ENCODE peak calls at places on chromosomes 12 and 14, in four cellular contexts. L is thoracic aorta, V is fibroblast of lung, H is heart left ventricle. B is an unnamed sample.

GRCh38 chr14:56129941-56130340 is 11.7 kb downstream of the PELI2 start:
- DNase-seq in L (no peak), V (no peak), H (peak; percentile 50), B (no peak)

GRCh38 chr14:97459180-97459579 is 662.0 kb downstream of the VRK1 start:
- DNase-seq in L (no peak), V (no peak), H (no peak), B (no peak)

GRCh38 chr12:115354007-115354452 is 670.1 kb upstream of the TBX3 start:
- DNase-seq in L (peak; percentile 54), V (peak; percentile 98), H (peak; percentile 69), B (peak; percentile 99)

GRCh38 chr12:132178314-132178713 is 34.1 kb downstream of the NOC4L start:
- DNase-seq in L (no peak), V (no peak), H (peak; percentile 14), B (no peak)

GRCh38 chr12:43737646-43738045 is 20.9 kb downstream of the PUS7L start:
- DNase-seq in L (no peak), V (peak; percentile 65), H (no peak), B (peak; percentile 48)

GRCh38 chr12:98618952-98619351 is 25.5 kb downstream of the SLC25A3 start:
- DNase-seq in L (no peak), V (peak; percentile 84), H (no peak), B (peak; percentile 19)

GRCh38 chr12:62930546-62931425 is 4.2 kb downstream of the PPM1H start:
- DNase-seq in L (no peak), V (no peak), H (no peak), B (peak; percentile 24)

GRCh38 chr12:30546121-30546520 is 149.5 kb downstream of the IPO8 start:
- DNase-seq in L (no peak), V (no peak), H (no peak), B (peak; percentile 85)

GRCh38 chr12:70398862-70399261 is 32.8 kb downstream of the KCNMB4 start:
- DNase-seq in L (no peak), V (no peak), H (no peak), B (no peak)

GRCh38 chr14:81710232-81710845 is 176.7 kb upstream of the SEL1L start:
- DNase-seq in L (no peak), V (peak; percentile 11), H (no peak), B (peak; percentile 57)

GRCh38 chr14:73717998-73718741 is 4.0 kb upstream of the PNMA1 start:
- DNase-seq in L (no peak), V (peak; percentile 59), H (peak; percentile 41), B (no peak)

GRCh38 chr14:20477211-20477876 is 8.1 kb downstream of the PNP start:
- DNase-seq in L (no peak), V (peak; percentile 14), H (peak; percentile 56), B (peak; percentile 11)

GRCh38 chr12:63845726-63846125 is 1.2 kb downstream of the SRGAP1 start:
- DNase-seq in L (no peak), V (peak; percentile 47), H (no peak), B (peak; percentile 73)

GRCh38 chr14:30016025-30016424 is 88.4 kb upstream of the PRKD1 start:
- DNase-seq in L (no peak), V (no peak), H (no peak), B (no peak)

GRCh38 chr12:103868215-103868614 is 27.2 kb upstream of the NT5DC3 start:
- DNase-seq in L (no peak), V (no peak), H (no peak), B (no peak)

GRCh38 chr12:124921200-124922008 is 7.0 kb upstream of the UBC start:
- DNase-seq in L (no peak), V (peak; percentile 79), H (peak; percentile 50), B (peak; percentile 81)

GRCh38 chr14:104547310-104547997 is 32.1 kb upstream of the C14orf180 start:
- DNase-seq in L (peak; percentile 0), V (no peak), H (peak; percentile 24), B (no peak)

GRCh38 chr12:46517579-46517962 is 145.0 kb upstream of the SLC38A2 start:
- DNase-seq in L (no peak), V (no peak), H (no peak), B (no peak)

GRCh38 chr12:111311011-111311410 is 57.9 kb downstream of the PHETA1 start:
- DNase-seq in L (no peak), V (no peak), H (no peak), B (no peak)

GRCh38 chr12:25796523-25797000 is 161.9 kb upstream of the RASSF8 start:
- DNase-seq in L (no peak), V (peak; percentile 75), H (no peak), B (no peak)

GRCh38 chr14:22547309-22547947 is 41.6 kb downstream of the DAD1 start:
- DNase-seq in L (no peak), V (no peak), H (peak; percentile 62), B (no peak)

GRCh38 chr12:113077057-113077858 is 20.7 kb downstream of the DTX1 start:
- DNase-seq in L (no peak), V (no peak), H (no peak), B (no peak)

GRCh38 chr12:49131973-49132461 is 822 bp upstream of the TUBA1B start:
- DNase-seq in L (no peak), V (peak; percentile 78), H (no peak), B (peak; percentile 28)

GRCh38 chr14:45085004-45085403 is 1.1 kb downstream of the PRPF39 start:
- DNase-seq in L (no peak), V (peak; percentile 75), H (no peak), B (peak; percentile 15)

GRCh38 chr14:68144051-68144681 is 324.6 kb downstream of the RAD51B start:
- DNase-seq in L (no peak), V (peak; percentile 42), H (peak; percentile 58), B (no peak)

GRCh38 chr14:93778856-93779629 is 9.2 kb downstream of the PRIMA1 start:
- DNase-seq in L (no peak), V (no peak), H (no peak), B (no peak)

GRCh38 chr14:21902561-21903199 is 229.1 kb upstream of the OR4E1 start:
- DNase-seq in L (no peak), V (no peak), H (no peak), B (no peak)

GRCh38 chr14:50545618-50546017 is 13.2 kb upstream of the MAP4K5 start:
- DNase-seq in L (no peak), V (no peak), H (no peak), B (peak; percentile 57)

GRCh38 chr12:79274571-79275064 is 410.0 kb downstream of the SYT1 start:
- DNase-seq in L (no peak), V (no peak), H (no peak), B (no peak)

GRCh38 chr12:7209958-7210357 is 20.5 kb downstream of the PEX5 start:
- DNase-seq in L (no peak), V (no peak), H (no peak), B (no peak)

GRCh38 chr12:57479376-57480115 is at the start of gene ARHGAP9:
- DNase-seq in L (no peak), V (no peak), H (no peak), B (no peak)

GRCh38 chr14:62604524-62604923 is 440.7 kb downstream of the KCNH5 start:
- DNase-seq in L (no peak), V (peak; percentile 14), H (no peak), B (no peak)

GRCh38 chr12:50923361-50924130 is 28.8 kb upstream of the HIGD1C start:
- DNase-seq in L (no peak), V (no peak), H (no peak), B (no peak)

GRCh38 chr12:50925342-50925651 is 27.0 kb upstream of the HIGD1C start:
- DNase-seq in L (no peak), V (no peak), H (peak; percentile 32), B (no peak)

GRCh38 chr12:50924439-50925341 is 27.7 kb upstream of the HIGD1C start:
- DNase-seq in L (peak; percentile 93), V (peak; percentile 99), H (peak; percentile 95), B (peak; percentile 85)

GRCh38 chr12:50922820-50923219 is 29.5 kb upstream of the HIGD1C start:
- DNase-seq in L (no peak), V (peak; percentile 53), H (no peak), B (no peak)

GRCh38 chr12:50924131-50924438 is 28.3 kb upstream of the HIGD1C start:
- DNase-seq in L (no peak), V (no peak), H (no peak), B (no peak)
- H3K4me3 ChIP-seq in L (peak overlapping the region; percentile 96), V (peak overlapping the region; percentile 92), H (peak overlapping the region; percentile 84), B (peak overlapping the region; percentile 74)

GRCh38 chr12:89461649-89462612 is 62.7 kb downstream of the GALNT4 start:
- DNase-seq in L (no peak), V (peak; percentile 88), H (no peak), B (peak; percentile 69)
- TF ChIP-seq CTCF in L (peak; percentile 59), V (peak; percentile 34), H (peak; percentile 67), B (peak; percentile 34)

GRCh38 chr14:103081951-103082350 is 2.1 kb upstream of the LBHD2 start:
- DNase-seq in L (no peak), V (no peak), H (no peak), B (no peak)

GRCh38 chr14:103085106-103086091 is 1.4 kb downstream of the LBHD2 start:
- DNase-seq in L (no peak), V (no peak), H (no peak), B (no peak)

GRCh38 chr14:103087343-103087835 is 3.4 kb downstream of the LBHD2 start:
- DNase-seq in L (no peak), V (no peak), H (no peak), B (no peak)

GRCh38 chr14:103086771-103087342 is 2.8 kb downstream of the LBHD2 start:
- DNase-seq in L (no peak), V (no peak), H (no peak), B (no peak)

DNA sequence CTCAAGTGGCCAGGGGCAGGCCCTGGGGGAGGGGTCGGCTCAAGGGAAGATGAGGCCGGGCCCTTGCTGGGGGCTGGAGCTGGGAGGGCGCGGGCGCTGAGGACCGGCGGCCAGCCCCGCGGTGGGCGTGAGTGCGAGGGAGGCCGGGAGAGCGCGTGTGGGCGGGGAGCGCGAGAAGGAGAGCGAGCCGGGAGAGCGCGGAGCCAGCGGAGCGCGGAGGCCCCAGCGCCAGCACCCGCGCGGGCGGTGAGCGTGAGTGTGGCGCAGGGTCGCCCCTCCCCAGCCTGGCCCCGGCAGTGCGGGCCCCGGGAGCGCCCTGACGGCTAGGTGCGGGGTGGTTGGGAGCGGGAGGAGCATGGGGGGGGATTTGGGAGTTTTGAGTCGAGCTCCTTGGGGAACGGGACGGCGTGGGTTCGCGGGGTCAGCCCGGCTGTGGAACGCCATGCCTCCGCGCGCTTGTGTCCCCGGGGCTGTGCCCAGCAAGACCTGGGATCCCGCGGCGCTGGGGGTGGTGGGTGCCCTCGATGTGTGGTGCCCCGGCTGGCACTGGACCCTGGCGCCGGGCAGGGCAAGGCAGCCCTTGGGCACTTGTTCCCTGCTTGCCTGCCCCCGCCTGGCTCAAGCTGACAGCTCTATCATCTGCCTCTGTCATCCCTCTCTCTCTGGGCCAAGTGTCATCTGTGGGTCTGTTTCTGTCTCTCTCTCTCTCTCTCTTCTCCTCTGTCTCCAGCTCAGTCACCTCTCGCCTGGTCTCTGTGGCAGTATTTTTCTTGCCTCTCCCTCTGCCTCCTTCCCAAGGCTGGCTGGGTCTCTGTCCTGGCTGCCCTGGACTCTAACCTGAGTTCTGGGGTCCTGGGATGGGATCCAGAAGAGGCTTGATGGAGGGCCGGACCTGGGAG is at the start of gene LBHD2:
- DNase-seq in L (no peak), V (no peak), H (no peak), B (no peak)
- H3K4me3 ChIP-seq in L (peak within 1 kb of the TSS; percentile 19), V (no peak within 1 kb of the TSS), H (no peak within 1 kb of the TSS), B (no peak within 1 kb of the TSS)

GRCh38 chr12:109880938-109881337 is 597 bp upstream of the GLTP start:
- DNase-seq in L (no peak), V (no peak), H (no peak), B (peak; percentile 38)

GRCh38 chr12:109879332-109880048 is 851 bp downstream of the GLTP start:
- DNase-seq in L (no peak), V (no peak), H (no peak), B (no peak)

GRCh38 chr12:109878749-109879148 is 1.6 kb downstream of the GLTP start:
- DNase-seq in L (no peak), V (no peak), H (no peak), B (peak; percentile 44)

GRCh38 chr12:109881752-109882151 is 1.4 kb upstream of the GLTP start:
- DNase-seq in L (no peak), V (no peak), H (no peak), B (peak; percentile 79)

GRCh38 chr12:109880049-109880931 is at the start of gene GLTP:
- DNase-seq in L (peak; percentile 20), V (peak; percentile 67), H (peak; percentile 89), B (peak; percentile 91)
- TF ChIP-seq CTCF in L (peak; percentile 25), V (no peak), H (peak; percentile 68), B (no peak)